ENCODE peak calls at places on chromosome 18, in six cellular contexts. G is RWPE1; W is stimulated activated CD4-positive, alpha-beta T cell treated with anti-CD3 and anti-CD28 coated beads, Interleukin-15, amount 100 ng/mL, for 24 hours; X is NCI-H1694; Z is A549; N is lower lobe of right lung. U is an unnamed sample.

GRCh38 chr18:6757966-6758365 is 28.4 kb downstream of the ARHGAP28 start:
- DNase-seq in G (no peak), W (no peak), N (no peak), Z (no peak), X (no peak), U (no peak)

GRCh38 chr18:35526476-35527120 is 28.8 kb upstream of the INO80C start:
- DNase-seq in N (peak), X (no peak), W (no peak), G (no peak), Z (no peak), U (no peak)

GRCh38 chr18:37452015-37452414 is 113.6 kb downstream of the CELF4 start:
- DNase-seq in W (no peak), G (no peak), X (peak), N (no peak), Z (no peak), U (no peak)

GRCh38 chr18:78934003-78934402 is 45.6 kb upstream of the SALL3 start:
- DNase-seq in G (no peak), X (no peak), W (no peak), N (no peak), Z (no peak), U (peak)

GRCh38 chr18:48940854-48941531 is 9.8 kb downstream of the SMAD7 start:
- DNase-seq in X (no peak), Z (no peak), N (no peak), G (no peak), W (peak), U (no peak)

GRCh38 chr18:62832282-62832681 is 116.9 kb downstream of the PHLPP1 start:
- DNase-seq in G (no peak), Z (no peak), X (no peak), N (no peak), W (no peak), U (no peak)

GRCh38 chr18:42113529-42114191 is 158.6 kb downstream of the PIK3C3 start:
- DNase-seq in G (no peak), X (no peak), Z (no peak), W (no peak), N (no peak), U (no peak)

GRCh38 chr18:8747440-8747937 is 42.1 kb downstream of the MTCL1 start:
- DNase-seq in X (no peak), N (no peak), G (no peak), Z (no peak), W (no peak), U (no peak)

GRCh38 chr18:45777393-45777792 is 48.1 kb upstream of the SIGLEC15 start:
- DNase-seq in N (no peak), Z (no peak), G (peak), W (no peak), X (no peak), U (no peak)

GRCh38 chr18:58091099-58091611 is 47.1 kb downstream of the NEDD4L start:
- DNase-seq in X (no peak), Z (no peak), G (peak), N (no peak), W (no peak), U (no peak)

GRCh38 chr18:21484851-21485636 is 115.5 kb downstream of the ESCO1 start:
- DNase-seq in N (no peak), W (no peak), X (no peak), Z (no peak), G (no peak), U (no peak)

GRCh38 chr18:23631746-23632145 is 31.0 kb downstream of the ANKRD29 start:
- DNase-seq in Z (no peak), G (peak), X (no peak), N (no peak), W (no peak), U (no peak)

GRCh38 chr18:32801236-32801635 is 28.4 kb upstream of the KLHL14 start:
- DNase-seq in X (no peak), G (no peak), Z (no peak), N (no peak), W (no peak), U (no peak)

GRCh38 chr18:55268629-55269275 is 309.5 kb upstream of the CCDC68 start:
- DNase-seq in Z (no peak), G (no peak), X (no peak), N (no peak), W (no peak), U (no peak)

GRCh38 chr18:36075862-36076587 is 8.7 kb upstream of the RPRD1A start:
- DNase-seq in X (no peak), N (no peak), G (no peak), Z (no peak), W (no peak), U (no peak)

GRCh38 chr18:23640023-23640422 is 22.7 kb downstream of the ANKRD29 start:
- DNase-seq in W (no peak), G (no peak), N (no peak), Z (no peak), X (no peak), U (no peak)

GRCh38 chr18:24019641-24020331 is 5.2 kb downstream of the TTC39C start:
- DNase-seq in Z (no peak), W (peak), X (no peak), N (no peak), G (no peak), U (no peak)

GRCh38 chr18:35117951-35118411 is 76.8 kb downstream of the MAPRE2 start:
- DNase-seq in W (no peak), N (no peak), Z (no peak), G (no peak), X (no peak), U (no peak)

GRCh38 chr18:61400016-61400630 is 66.9 kb downstream of the CDH20 start:
- DNase-seq in Z (no peak), X (no peak), N (no peak), G (no peak), W (no peak), U (no peak)

GRCh38 chr18:79597176-79598045 is 82.2 kb upstream of the CTDP1 start:
- DNase-seq in Z (no peak), W (no peak), N (peak), X (no peak), G (no peak), U (peak)

GRCh38 chr18:60411715-60412114 is 39.1 kb upstream of the MC4R start:
- DNase-seq in G (no peak), N (no peak), Z (no peak), X (no peak), W (no peak), U (no peak)

GRCh38 chr18:58998421-58999203 is 133.9 kb downstream of the ZNF532 start:
- DNase-seq in N (no peak), W (no peak), X (no peak), G (no peak), Z (no peak), U (peak)

GRCh38 chr18:23528580-23529472 is 25.5 kb downstream of the RMC1 start:
- DNase-seq in N (peak), X (no peak), W (no peak), G (no peak), Z (no peak), U (no peak)

GRCh38 chr18:52572036-52572750 is 232.2 kb downstream of the DCC start:
- DNase-seq in N (no peak), Z (no peak), W (no peak), X (no peak), G (no peak), U (no peak)

GRCh38 chr18:70333757-70334156 is 44.9 kb downstream of the SOCS6 start:
- DNase-seq in X (no peak), G (peak), W (no peak), N (no peak), Z (peak), U (no peak)

GRCh38 chr18:39591647-39592046 is 2026.0 kb upstream of the CELF4 start:
- DNase-seq in N (no peak), Z (no peak), G (no peak), W (no peak), X (no peak), U (no peak)

U was measured in kidney.